ENCODE peak calls at places on chromosome 18, in six cellular contexts. V, Y, G, N, K and H are unnamed samples.
A peak's percentile ranks its signal among the peaks of the same experiment; 100 is the strongest.

GRCh38 chr18:61334491-61334850 is 1.2 kb downstream of the CDH20 start:
- DNase-seq in V (no peak), Y (no peak), G (no peak), N (no peak), K (no peak), H (no peak)

GRCh38 chr18:21194871-21195771 is 46.9 kb upstream of the GREB1L start:
- DNase-seq in V (peak; percentile 30), Y (no peak), G (peak; percentile 11), N (no peak), K (peak; percentile 59), H (peak; percentile 49)

GRCh38 chr18:27860011-27860410 is 316.9 kb downstream of the CDH2 start:
- DNase-seq in V (no peak), Y (no peak), G (no peak), N (no peak), K (no peak), H (no peak)

GRCh38 chr18:59960272-59960671 is 60.5 kb downstream of the PMAIP1 start:
- DNase-seq in V (no peak), Y (no peak), G (no peak), N (no peak), K (no peak), H (no peak)

GRCh38 chr18:50393802-50394201 is 19.0 kb downstream of the SKA1 start:
- DNase-seq in V (no peak), Y (no peak), G (no peak), N (no peak), K (no peak), H (no peak)

GRCh38 chr18:63102941-63103744 is 216.4 kb downstream of the BCL2 start:
- DNase-seq in V (no peak), Y (no peak), G (no peak), N (no peak), K (no peak), H (no peak)

GRCh38 chr18:77020561-77020960 is 112.0 kb downstream of the MBP start:
- DNase-seq in V (no peak), Y (no peak), G (no peak), N (no peak), K (no peak), H (no peak)

GRCh38 chr18:31321719-31322118 is 3.8 kb downstream of the DSG1 start:
- DNase-seq in V (no peak), Y (no peak), G (no peak), N (no peak), K (no peak), H (no peak)

GRCh38 chr18:3903341-3903740 is 453.4 kb downstream of the TGIF1 start:
- DNase-seq in V (peak; percentile 57), Y (no peak), G (peak; percentile 69), N (no peak), K (no peak), H (no peak)

GRCh38 chr18:11570770-11571169 is 38.6 kb upstream of the SLC35G4 start:
- DNase-seq in V (peak; percentile 4), Y (no peak), G (peak; percentile 4), N (no peak), K (no peak), H (no peak)

GRCh38 chr18:57275111-57275510 is 77.2 kb upstream of the ST8SIA3 start:
- DNase-seq in V (no peak), Y (no peak), G (no peak), N (no peak), K (no peak), H (no peak)

GRCh38 chr18:61766266-61766884 is 126.4 kb downstream of the RNF152 start:
- DNase-seq in V (no peak), Y (no peak), G (no peak), N (no peak), K (no peak), H (no peak)

GRCh38 chr18:26003391-26003790 is 87.0 kb downstream of the SS18 start:
- DNase-seq in V (no peak), Y (no peak), G (no peak), N (peak; percentile 21), K (no peak), H (no peak)

GRCh38 chr18:25843791-25844190 is 246.6 kb downstream of the SS18 start:
- DNase-seq in V (no peak), Y (no peak), G (no peak), N (no peak), K (no peak), H (no peak)

GRCh38 chr18:35526476-35527120 is 28.8 kb upstream of the INO80C start:
- DNase-seq in V (no peak), Y (no peak), G (peak; percentile 42), N (peak; percentile 24), K (no peak), H (no peak)

GRCh38 chr18:56921888-56922480 is 224.9 kb upstream of the BOD1L2 start:
- DNase-seq in V (no peak), Y (no peak), G (no peak), N (no peak), K (no peak), H (no peak)

GRCh38 chr18:10279476-10279875 is 175.0 kb upstream of the APCDD1 start:
- DNase-seq in V (no peak), Y (no peak), G (no peak), N (no peak), K (no peak), H (no peak)

GRCh38 chr18:30177056-30177455 is 865.5 kb downstream of the DSC3 start:
- DNase-seq in V (no peak), Y (no peak), G (peak; percentile 13), N (no peak), K (no peak), H (no peak)

GRCh38 chr18:393558-393957 is 106.9 kb downstream of the COLEC12 start:
- DNase-seq in V (no peak), Y (no peak), G (no peak), N (no peak), K (no peak), H (no peak)